ENCODE peak calls at places on chromosomes 7 and 10, in four cellular contexts. E, Z, V and G are unnamed samples.

GRCh38 chr10:82378146-82378545 is 503.2 kb downstream of the NRG3 start:
- DNase-seq in E (peak), Z (no peak), V (peak), G (no peak)

GRCh38 chr10:61781969-61782403 is 119.3 kb downstream of the CABCOCO1 start:
- DNase-seq in E (no peak), Z (no peak), V (peak), G (no peak)

GRCh38 chr7:4406288-4407058 is 275.6 kb upstream of the FOXK1 start:
- DNase-seq in E (no peak), Z (no peak), V (peak), G (no peak)

GRCh38 chr10:71401056-71401455 is 4.3 kb downstream of the CDH23 start:
- DNase-seq in E (no peak), Z (no peak), V (no peak), G (no peak)

GRCh38 chr10:105538933-105539332 is 897.8 kb downstream of the SORCS3 start:
- DNase-seq in E (no peak), Z (no peak), V (no peak), G (no peak)

GRCh38 chr7:46681865-46682503 is 760.9 kb upstream of the IGFBP3 start:
- DNase-seq in E (peak), Z (peak), V (no peak), G (no peak)

GRCh38 chr10:80462986-80463741 is 9.1 kb downstream of the TSPAN14 start:
- DNase-seq in E (no peak), Z (no peak), V (peak), G (no peak)

GRCh38 chr10:77073066-77073960 is 564.3 kb downstream of the KCNMA1 start:
- DNase-seq in E (peak), Z (peak), V (no peak), G (no peak)

GRCh38 chr10:63707254-63707910 is 186.2 kb downstream of the REEP3 start:
- DNase-seq in E (peak), Z (no peak), V (peak), G (no peak)

GRCh38 chr7:6480323-6480660 is 32.5 kb upstream of the DAGLB start:
- DNase-seq in E (no peak), Z (no peak), V (no peak), G (no peak)

GRCh38 chr7:47635091-47636090 is 53.5 kb upstream of the TNS3 start:
- DNase-seq in E (no peak), Z (no peak), V (peak), G (no peak)

GRCh38 chr10:132974886-132975881 is 32.8 kb upstream of the CFAP46 start:
- DNase-seq in E (peak), Z (peak), V (no peak), G (no peak)

GRCh38 chr10:96987842-96988175 is 155.7 kb downstream of the LCOR start:
- DNase-seq in E (no peak), Z (no peak), V (peak), G (no peak)

GRCh38 chr7:70681111-70681846 is 450.7 kb upstream of the GALNT17 start:
- DNase-seq in E (no peak), Z (no peak), V (no peak), G (no peak)

GRCh38 chr7:50502001-50502684 is 52.0 kb upstream of the FIGNL1 start:
- DNase-seq in E (peak), Z (peak), V (peak), G (no peak)

GRCh38 chr10:76026931-76027330 is 595.5 kb downstream of the LRMDA start:
- DNase-seq in E (no peak), Z (no peak), V (no peak), G (no peak)

GRCh38 chr10:48885376-48885775 is 54.3 kb downstream of the LRRC18 start:
- DNase-seq in E (no peak), Z (no peak), V (no peak), G (no peak)
- TF ChIP-seq CTCF in E (no peak), Z (peak), V (peak), G (no peak)

DNA sequence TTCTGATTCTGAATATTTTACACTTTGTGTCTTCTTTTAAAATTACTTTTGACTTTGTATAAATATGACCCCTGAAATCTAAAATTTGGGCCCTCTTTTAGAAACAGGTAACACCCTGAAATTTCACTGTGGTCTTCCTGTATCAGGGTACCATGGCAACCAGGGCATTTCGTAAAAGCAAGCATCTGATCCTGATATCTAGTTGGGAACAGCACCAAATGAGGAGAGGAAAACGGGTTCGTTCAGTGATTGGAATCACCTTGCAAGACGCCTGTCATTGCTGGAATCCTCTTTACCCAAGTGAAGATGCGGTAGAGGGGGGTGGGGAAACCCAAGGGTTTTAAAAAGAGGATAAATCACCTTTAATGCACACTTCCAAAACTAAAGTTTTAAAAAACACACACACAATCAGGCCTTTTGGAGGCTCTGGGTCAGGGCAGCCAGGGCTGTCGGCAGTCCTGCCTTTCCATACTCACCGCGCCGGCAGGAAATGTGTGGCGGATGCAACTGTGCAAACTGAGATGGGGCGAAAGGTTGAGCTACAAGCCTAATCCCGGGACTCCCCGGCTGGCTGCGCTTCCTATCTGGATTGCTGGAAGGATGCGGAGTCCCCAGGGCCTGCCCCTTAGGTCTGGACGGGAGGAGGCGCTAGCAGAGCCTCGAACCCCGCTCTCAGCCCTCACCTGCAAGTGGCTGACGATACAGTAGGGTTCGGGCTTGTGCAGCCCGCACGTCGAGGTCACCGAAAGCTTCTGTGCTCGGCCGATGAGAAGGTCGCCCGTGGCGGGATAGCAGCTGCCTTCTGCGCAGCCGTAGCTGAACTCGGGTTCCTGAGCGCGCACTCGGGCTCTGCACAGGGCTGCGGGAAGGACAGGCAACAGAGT is 1.8 kb downstream of the LAMB1 start:
- DNase-seq in E (peak), Z (peak), V (peak), G (no peak)
- TF ChIP-seq CTCF in E (peak), Z (no peak), V (no peak), G (no peak)

GRCh38 chr10:13612654-13613373 is 26.0 kb downstream of the PRPF18 start:
- DNase-seq in E (no peak), Z (no peak), V (no peak), G (no peak)

GRCh38 chr10:13613519-13613918 is 26.8 kb downstream of the PRPF18 start:
- DNase-seq in E (peak), Z (no peak), V (no peak), G (no peak)

GRCh38 chr10:13617146-13617545 is 30.4 kb downstream of the PRPF18 start:
- DNase-seq in E (no peak), Z (no peak), V (no peak), G (no peak)

GRCh38 chr10:13615650-13616049 is 28.9 kb downstream of the PRPF18 start:
- DNase-seq in E (no peak), Z (no peak), V (no peak), G (no peak)

GRCh38 chr10:13614530-13615332 is 28.0 kb downstream of the PRPF18 start:
- DNase-seq in E (no peak), Z (no peak), V (peak), G (no peak)
- TF ChIP-seq CTCF in E (no peak), Z (no peak), V (no peak), G (no peak)

GRCh38 chr7:106294334-106294733 is 9.6 kb upstream of the NAMPT start:
- DNase-seq in E (no peak), Z (no peak), V (no peak), G (no peak)
- TF ChIP-seq CTCF in E (no peak), Z (no peak), V (peak), G (no peak)

GRCh38 chr10:58641095-58641531 is 128.4 kb downstream of the BICC1 start:
- DNase-seq in E (peak), Z (no peak), V (peak), G (no peak)
- TF ChIP-seq CTCF in E (peak), Z (no peak), V (peak), G (no peak)

GRCh38 chr7:54678763-54679396 is 80.1 kb downstream of the SEC61G start:
- DNase-seq in E (no peak), Z (no peak), V (peak), G (no peak)
- TF ChIP-seq CTCF in E (no peak), Z (no peak), V (peak), G (no peak)

DNA sequence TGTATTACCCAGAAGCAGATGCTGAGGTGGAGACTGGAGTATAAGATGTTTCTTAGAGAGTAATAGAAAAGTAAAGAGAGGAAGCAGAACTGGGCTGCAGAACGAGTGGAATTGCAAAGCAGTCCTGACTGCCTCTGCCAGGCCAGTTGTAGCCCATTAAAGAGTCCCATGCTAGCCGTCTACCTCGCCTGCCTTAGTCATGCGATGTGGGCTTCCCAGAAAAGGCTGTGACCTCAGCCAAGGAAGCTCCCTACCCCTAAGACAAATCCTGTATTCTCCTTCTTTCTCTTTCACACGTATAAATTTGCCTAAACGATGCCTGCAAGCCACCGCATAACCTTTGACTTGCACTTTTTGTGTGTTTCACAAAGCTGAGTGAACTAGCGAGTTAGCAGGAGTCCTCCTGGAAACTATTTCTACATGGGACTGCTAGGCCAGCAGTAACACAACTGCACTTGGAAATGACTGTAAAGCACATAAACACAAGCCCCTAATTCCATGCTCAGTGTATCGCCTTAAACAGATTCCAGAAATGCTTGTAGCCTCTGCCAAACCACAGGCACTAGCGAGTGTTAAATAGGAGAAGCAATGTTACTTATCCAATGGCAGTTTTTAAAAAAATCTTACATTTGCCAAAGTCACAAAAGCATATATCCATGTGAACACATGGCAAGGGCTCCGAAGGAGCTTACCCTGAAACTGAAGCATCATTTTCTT is 47.4 kb upstream of the GNAI1 start:
- DNase-seq in E (peak), Z (no peak), V (no peak), G (no peak)
- TF ChIP-seq CTCF in E (no peak), Z (no peak), V (no peak), G (no peak)

DNA sequence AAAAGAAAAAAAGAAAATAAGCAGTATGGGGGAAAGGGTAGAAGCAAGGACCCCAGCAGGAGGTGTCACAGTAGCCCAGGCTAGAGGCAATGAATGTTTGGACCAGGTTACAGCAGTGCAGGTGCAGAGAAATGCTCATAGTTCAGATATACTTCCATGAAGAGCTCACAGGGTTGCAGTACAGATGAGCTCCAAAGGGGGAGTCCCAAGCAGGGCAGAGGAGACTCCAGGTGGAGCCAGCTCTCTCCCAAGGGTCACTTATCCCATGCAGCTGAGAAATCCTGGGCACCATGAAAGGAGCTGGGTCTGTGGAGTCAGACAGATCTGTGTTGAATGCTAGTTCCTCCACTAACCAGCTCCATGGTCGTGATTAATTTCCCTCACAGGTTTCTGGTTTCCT is 174.9 kb downstream of the C7orf25 start:
- DNase-seq in E (no peak), Z (no peak), V (no peak), G (no peak)
- TF ChIP-seq CTCF in E (no peak), Z (no peak), V (peak), G (no peak)